ENCODE peak calls at places on chromosomes 12 and 14, in four cellular contexts. One of them, this sample, is unnamed.
A peak's percentile ranks its signal among the peaks of the same experiment; 100 is the strongest.

GRCh38 chr12:47983541-47984115 is 20.2 kb downstream of the TMEM106C start:
- DNase-seq in DMS79 treated with DMSO at 0.1 percent for 48 hours: no peak
- DNase-seq in stimulated activated effector memory CD8-positive, alpha-beta T cell treated with anti-CD3 and anti-CD28 coated beads, Interleukin-12 subunit alpha, Interleukin-12 subunit beta, amount 100 ng/mL, for 72 hours: no peak
- DNase-seq in CD8-positive, alpha-beta T cell: no peak
- DNase-seq in this sample: no peak

GRCh38 chr12:23834076-23834475 is 115.4 kb downstream of the SOX5 start:
- DNase-seq in DMS79 treated with DMSO at 0.1 percent for 48 hours: no peak
- DNase-seq in stimulated activated effector memory CD8-positive, alpha-beta T cell treated with anti-CD3 and anti-CD28 coated beads, Interleukin-12 subunit alpha, Interleukin-12 subunit beta, amount 100 ng/mL, for 72 hours: no peak
- DNase-seq in CD8-positive, alpha-beta T cell: no peak
- DNase-seq in this sample: no peak

GRCh38 chr12:108618079-108618952 is 15.4 kb downstream of the SELPLG start:
- DNase-seq in DMS79 treated with DMSO at 0.1 percent for 48 hours: peak; percentile 73
- DNase-seq in stimulated activated effector memory CD8-positive, alpha-beta T cell treated with anti-CD3 and anti-CD28 coated beads, Interleukin-12 subunit alpha, Interleukin-12 subunit beta, amount 100 ng/mL, for 72 hours: peak; percentile 90
- DNase-seq in CD8-positive, alpha-beta T cell: peak; percentile 83
- DNase-seq in this sample: peak; percentile 74

GRCh38 chr12:20319374-20319773 is 49.0 kb upstream of the PDE3A start:
- DNase-seq in DMS79 treated with DMSO at 0.1 percent for 48 hours: no peak
- DNase-seq in stimulated activated effector memory CD8-positive, alpha-beta T cell treated with anti-CD3 and anti-CD28 coated beads, Interleukin-12 subunit alpha, Interleukin-12 subunit beta, amount 100 ng/mL, for 72 hours: no peak
- DNase-seq in CD8-positive, alpha-beta T cell: no peak
- DNase-seq in this sample: no peak

GRCh38 chr12:39764944-39765560 is 145.4 kb upstream of the ABCD2 start:
- DNase-seq in DMS79 treated with DMSO at 0.1 percent for 48 hours: no peak
- DNase-seq in stimulated activated effector memory CD8-positive, alpha-beta T cell treated with anti-CD3 and anti-CD28 coated beads, Interleukin-12 subunit alpha, Interleukin-12 subunit beta, amount 100 ng/mL, for 72 hours: no peak
- DNase-seq in CD8-positive, alpha-beta T cell: no peak
- DNase-seq in this sample: peak; percentile 19

GRCh38 chr14:68986225-68986624 is 7.1 kb upstream of the ACTN1 start:
- DNase-seq in DMS79 treated with DMSO at 0.1 percent for 48 hours: no peak
- DNase-seq in stimulated activated effector memory CD8-positive, alpha-beta T cell treated with anti-CD3 and anti-CD28 coated beads, Interleukin-12 subunit alpha, Interleukin-12 subunit beta, amount 100 ng/mL, for 72 hours: no peak
- DNase-seq in CD8-positive, alpha-beta T cell: no peak
- DNase-seq in this sample: no peak

GRCh38 chr12:58554522-58555157 is 365.7 kb downstream of the LRIG3 start:
- DNase-seq in DMS79 treated with DMSO at 0.1 percent for 48 hours: no peak
- DNase-seq in stimulated activated effector memory CD8-positive, alpha-beta T cell treated with anti-CD3 and anti-CD28 coated beads, Interleukin-12 subunit alpha, Interleukin-12 subunit beta, amount 100 ng/mL, for 72 hours: no peak
- DNase-seq in CD8-positive, alpha-beta T cell: no peak
- DNase-seq in this sample: no peak

GRCh38 chr12:47509398-47509851 is 196.4 kb downstream of the RPAP3 start:
- DNase-seq in DMS79 treated with DMSO at 0.1 percent for 48 hours: no peak
- DNase-seq in stimulated activated effector memory CD8-positive, alpha-beta T cell treated with anti-CD3 and anti-CD28 coated beads, Interleukin-12 subunit alpha, Interleukin-12 subunit beta, amount 100 ng/mL, for 72 hours: no peak
- DNase-seq in CD8-positive, alpha-beta T cell: no peak
- DNase-seq in this sample: peak; percentile 62

GRCh38 chr14:61326149-61326548 is 4.8 kb downstream of the PRKCH start:
- DNase-seq in DMS79 treated with DMSO at 0.1 percent for 48 hours: no peak
- DNase-seq in stimulated activated effector memory CD8-positive, alpha-beta T cell treated with anti-CD3 and anti-CD28 coated beads, Interleukin-12 subunit alpha, Interleukin-12 subunit beta, amount 100 ng/mL, for 72 hours: no peak
- DNase-seq in CD8-positive, alpha-beta T cell: no peak
- DNase-seq in this sample: no peak

GRCh38 chr12:87841935-87842334 is 187.3 kb downstream of the C12orf50 start:
- DNase-seq in DMS79 treated with DMSO at 0.1 percent for 48 hours: no peak
- DNase-seq in stimulated activated effector memory CD8-positive, alpha-beta T cell treated with anti-CD3 and anti-CD28 coated beads, Interleukin-12 subunit alpha, Interleukin-12 subunit beta, amount 100 ng/mL, for 72 hours: no peak
- DNase-seq in CD8-positive, alpha-beta T cell: no peak
- DNase-seq in this sample: no peak

GRCh38 chr14:81991998-81992397 is 458.3 kb upstream of the SEL1L start:
- DNase-seq in DMS79 treated with DMSO at 0.1 percent for 48 hours: no peak
- DNase-seq in stimulated activated effector memory CD8-positive, alpha-beta T cell treated with anti-CD3 and anti-CD28 coated beads, Interleukin-12 subunit alpha, Interleukin-12 subunit beta, amount 100 ng/mL, for 72 hours: no peak
- DNase-seq in CD8-positive, alpha-beta T cell: no peak
- DNase-seq in this sample: no peak

GRCh38 chr14:21093769-21094681 is 4.4 kb downstream of the ZNF219 start:
- DNase-seq in DMS79 treated with DMSO at 0.1 percent for 48 hours: peak; percentile 65
- DNase-seq in stimulated activated effector memory CD8-positive, alpha-beta T cell treated with anti-CD3 and anti-CD28 coated beads, Interleukin-12 subunit alpha, Interleukin-12 subunit beta, amount 100 ng/mL, for 72 hours: no peak
- DNase-seq in CD8-positive, alpha-beta T cell: no peak
- DNase-seq in this sample: no peak

GRCh38 chr14:102362084-102362483 is 606 bp downstream of the CINP start:
- DNase-seq in DMS79 treated with DMSO at 0.1 percent for 48 hours: no peak
- DNase-seq in stimulated activated effector memory CD8-positive, alpha-beta T cell treated with anti-CD3 and anti-CD28 coated beads, Interleukin-12 subunit alpha, Interleukin-12 subunit beta, amount 100 ng/mL, for 72 hours: peak; percentile 76
- DNase-seq in CD8-positive, alpha-beta T cell: peak; percentile 16
- DNase-seq in this sample: no peak

GRCh38 chr12:90851800-90852718 is 102.9 kb downstream of the CCER1 start:
- DNase-seq in DMS79 treated with DMSO at 0.1 percent for 48 hours: no peak
- DNase-seq in stimulated activated effector memory CD8-positive, alpha-beta T cell treated with anti-CD3 and anti-CD28 coated beads, Interleukin-12 subunit alpha, Interleukin-12 subunit beta, amount 100 ng/mL, for 72 hours: no peak
- DNase-seq in CD8-positive, alpha-beta T cell: no peak
- DNase-seq in this sample: no peak

GRCh38 chr12:106945261-106945851 is 10.4 kb upstream of the TMEM263 start:
- DNase-seq in DMS79 treated with DMSO at 0.1 percent for 48 hours: no peak
- DNase-seq in stimulated activated effector memory CD8-positive, alpha-beta T cell treated with anti-CD3 and anti-CD28 coated beads, Interleukin-12 subunit alpha, Interleukin-12 subunit beta, amount 100 ng/mL, for 72 hours: no peak
- DNase-seq in CD8-positive, alpha-beta T cell: no peak
- DNase-seq in this sample: no peak

GRCh38 chr14:31154956-31155355 is 52.6 kb downstream of the HECTD1 start:
- DNase-seq in DMS79 treated with DMSO at 0.1 percent for 48 hours: no peak
- DNase-seq in stimulated activated effector memory CD8-positive, alpha-beta T cell treated with anti-CD3 and anti-CD28 coated beads, Interleukin-12 subunit alpha, Interleukin-12 subunit beta, amount 100 ng/mL, for 72 hours: no peak
- DNase-seq in CD8-positive, alpha-beta T cell: no peak
- DNase-seq in this sample: no peak

GRCh38 chr14:33052899-33053400 is 114.3 kb downstream of the NPAS3 start:
- DNase-seq in DMS79 treated with DMSO at 0.1 percent for 48 hours: no peak
- DNase-seq in stimulated activated effector memory CD8-positive, alpha-beta T cell treated with anti-CD3 and anti-CD28 coated beads, Interleukin-12 subunit alpha, Interleukin-12 subunit beta, amount 100 ng/mL, for 72 hours: no peak
- DNase-seq in CD8-positive, alpha-beta T cell: no peak
- DNase-seq in this sample: no peak

GRCh38 chr14:103861413-103862392 is 14.3 kb upstream of the PPP1R13B start:
- DNase-seq in DMS79 treated with DMSO at 0.1 percent for 48 hours: no peak
- DNase-seq in stimulated activated effector memory CD8-positive, alpha-beta T cell treated with anti-CD3 and anti-CD28 coated beads, Interleukin-12 subunit alpha, Interleukin-12 subunit beta, amount 100 ng/mL, for 72 hours: no peak
- DNase-seq in CD8-positive, alpha-beta T cell: no peak
- DNase-seq in this sample: no peak

GRCh38 chr14:32559595-32559994 is 230.5 kb downstream of the AKAP6 start:
- DNase-seq in DMS79 treated with DMSO at 0.1 percent for 48 hours: no peak
- DNase-seq in stimulated activated effector memory CD8-positive, alpha-beta T cell treated with anti-CD3 and anti-CD28 coated beads, Interleukin-12 subunit alpha, Interleukin-12 subunit beta, amount 100 ng/mL, for 72 hours: no peak
- DNase-seq in CD8-positive, alpha-beta T cell: no peak
- DNase-seq in this sample: no peak

GRCh38 chr12:116059901-116060300 is 217.6 kb downstream of the MED13L start:
- DNase-seq in DMS79 treated with DMSO at 0.1 percent for 48 hours: no peak
- DNase-seq in stimulated activated effector memory CD8-positive, alpha-beta T cell treated with anti-CD3 and anti-CD28 coated beads, Interleukin-12 subunit alpha, Interleukin-12 subunit beta, amount 100 ng/mL, for 72 hours: no peak
- DNase-seq in CD8-positive, alpha-beta T cell: no peak
- DNase-seq in this sample: no peak

GRCh38 chr14:24395609-24396580 is 2.9 kb upstream of the NYNRIN start:
- DNase-seq in DMS79 treated with DMSO at 0.1 percent for 48 hours: peak; percentile 15
- DNase-seq in stimulated activated effector memory CD8-positive, alpha-beta T cell treated with anti-CD3 and anti-CD28 coated beads, Interleukin-12 subunit alpha, Interleukin-12 subunit beta, amount 100 ng/mL, for 72 hours: no peak
- DNase-seq in CD8-positive, alpha-beta T cell: no peak
- DNase-seq in this sample: no peak

This sample was measured in AG09319.